ENCODE peak calls at places on chromosomes 3 and 15, in five cellular contexts. F, O, M, D and E are unnamed samples.

GRCh38 chr3:51539291-51539891 is 872 bp downstream of the RAD54L2 start:
- DNase-seq in F (no peak), O (peak; percentile 59), M (peak; percentile 33), D (no peak), E (peak; percentile 51)

GRCh38 chr15:23067416-23067815 is 28.0 kb upstream of the TUBGCP5 start:
- DNase-seq in F (no peak), O (no peak), M (no peak), D (no peak), E (no peak)

GRCh38 chr15:43748376-43748775 is 2.1 kb downstream of the PDIA3 start:
- DNase-seq in F (no peak), O (peak; percentile 15), M (no peak), D (no peak), E (no peak)

GRCh38 chr15:49610166-49610918 is 10.3 kb downstream of the FAM227B start:
- DNase-seq in F (no peak), O (peak; percentile 11), M (no peak), D (no peak), E (no peak)

GRCh38 chr3:123871946-123872345 is 12.2 kb downstream of the MYLK start:
- DNase-seq in F (no peak), O (no peak), M (no peak), D (no peak), E (no peak)

GRCh38 chr3:23254287-23254686 is 51.2 kb downstream of the UBE2E2 start:
- DNase-seq in F (no peak), O (no peak), M (no peak), D (no peak), E (no peak)

GRCh38 chr3:188051801-188052228 is 102.1 kb upstream of the LPP start:
- DNase-seq in F (no peak), O (peak; percentile 35), M (peak; percentile 38), D (no peak), E (no peak)

GRCh38 chr3:150743508-150743907 is 19.5 kb downstream of the SIAH2 start:
- DNase-seq in F (peak; percentile 79), O (no peak), M (no peak), D (no peak), E (no peak)

GRCh38 chr3:64011685-64012084 is 11.6 kb downstream of the PSMD6 start:
- DNase-seq in F (no peak), O (no peak), M (no peak), D (no peak), E (no peak)

GRCh38 chr15:62454567-62455172 is 289.6 kb upstream of the C2CD4B start:
- DNase-seq in F (no peak), O (no peak), M (no peak), D (no peak), E (no peak)

GRCh38 chr3:141243295-141243707 is 11.7 kb downstream of the PXYLP1 start:
- DNase-seq in F (no peak), O (no peak), M (no peak), D (no peak), E (no peak)

GRCh38 chr3:158120330-158120729 is 10.4 kb downstream of the RSRC1 start:
- DNase-seq in F (no peak), O (no peak), M (no peak), D (no peak), E (no peak)

GRCh38 chr3:158121295-158121694 is 11.4 kb downstream of the RSRC1 start:
- DNase-seq in F (no peak), O (no peak), M (no peak), D (no peak), E (no peak)
- TF ChIP-seq CTCF in F (no peak), O (no peak), M (no peak), D (no peak), E (no peak)

GRCh38 chr3:78991656-78992055 is 776.1 kb downstream of the ROBO1 start:
- DNase-seq in F (no peak), O (no peak), M (no peak), D (no peak), E (no peak)

GRCh38 chr3:78992400-78992799 is 775.4 kb downstream of the ROBO1 start:
- DNase-seq in F (no peak), O (no peak), M (no peak), D (no peak), E (no peak)

GRCh38 chr3:78990164-78990563 is 777.6 kb downstream of the ROBO1 start:
- DNase-seq in F (no peak), O (no peak), M (no peak), D (no peak), E (no peak)

GRCh38 chr3:78986702-78987101 is 781.1 kb downstream of the ROBO1 start:
- DNase-seq in F (no peak), O (no peak), M (no peak), D (no peak), E (no peak)

GRCh38 chr3:78988324-78988723 is 779.5 kb downstream of the ROBO1 start:
- DNase-seq in F (no peak), O (no peak), M (no peak), D (no peak), E (no peak)
- TF ChIP-seq CTCF in F (peak; percentile 37), O (peak; percentile 48), M (no peak), D (peak; percentile 45), E (peak; percentile 53)

GRCh38 chr3:10941972-10942371 is 50.6 kb upstream of the SLC6A1 start:
- DNase-seq in F (no peak), O (peak; percentile 51), M (no peak), D (no peak), E (no peak)
- TF ChIP-seq CTCF in F (peak; percentile 94), O (peak; percentile 85), M (peak; percentile 44), D (peak; percentile 62), E (peak; percentile 42)

DNA sequence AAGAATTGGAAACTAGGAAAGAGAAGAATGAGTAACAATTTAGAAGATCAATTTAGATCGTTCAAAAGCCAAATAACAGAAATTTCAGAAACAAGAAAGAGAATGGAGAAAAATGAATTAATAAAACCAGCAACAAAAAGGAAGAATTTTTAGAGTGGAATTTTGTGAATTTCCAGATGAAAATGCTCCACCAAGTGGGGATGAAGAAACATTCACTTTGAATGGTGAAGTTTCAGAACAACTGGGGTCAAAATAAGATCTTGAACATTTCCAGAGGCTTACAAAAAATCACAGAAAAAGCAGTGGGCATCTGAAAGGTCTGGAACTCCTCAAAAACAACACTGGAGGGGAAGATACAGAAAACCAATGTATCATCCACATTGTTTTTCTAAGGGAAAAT is 4.2 kb upstream of the MOBP start:
- DNase-seq in F (no peak), O (no peak), M (no peak), D (no peak), E (no peak)
- TF ChIP-seq CTCF in F (no peak), O (no peak), M (no peak), D (no peak), E (no peak)

DNA sequence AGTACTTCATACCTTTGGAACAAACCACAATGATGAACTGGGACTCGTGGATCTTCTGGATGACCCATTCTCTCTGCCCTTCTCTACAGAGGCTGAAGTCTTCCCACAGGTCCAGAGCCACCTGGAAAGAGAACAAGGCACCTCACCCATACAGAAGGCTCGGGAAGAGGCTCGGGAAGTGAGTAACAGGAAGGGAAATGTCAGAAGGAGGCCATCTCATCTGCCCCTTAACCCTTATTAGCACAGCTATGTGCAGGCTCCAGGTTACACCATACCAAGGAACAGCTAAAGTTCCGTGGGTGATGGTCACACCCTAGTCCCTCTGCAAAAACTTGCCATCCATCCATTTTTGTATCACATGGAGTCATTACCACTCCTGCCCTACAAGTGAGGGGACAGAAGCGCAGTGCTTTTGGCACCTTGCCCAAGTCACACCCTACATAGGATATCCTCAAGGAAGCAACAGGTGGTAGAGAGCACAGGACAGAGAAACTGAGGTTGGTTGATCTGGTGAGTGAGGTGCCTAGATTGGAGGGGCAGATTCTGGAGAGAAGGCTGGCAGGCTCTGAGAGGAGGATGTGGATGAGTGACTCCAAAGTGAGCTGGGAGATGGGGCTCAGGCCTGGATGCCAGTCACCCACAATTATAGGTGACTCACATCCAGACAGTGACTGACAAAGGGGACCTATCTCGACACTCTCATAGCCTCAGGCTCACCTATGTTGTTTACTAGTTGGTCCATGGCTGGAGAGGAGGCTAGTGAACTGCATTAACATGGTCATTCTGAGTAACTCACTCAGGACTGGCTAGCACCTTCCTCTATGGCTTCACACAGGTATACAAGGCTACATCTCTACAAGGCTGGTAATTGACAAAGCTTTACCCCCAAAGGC is 38.2 kb downstream of the SPATA12 start:
- DNase-seq in F (no peak), O (no peak), M (no peak), D (no peak), E (no peak)
- TF ChIP-seq CTCF in F (no peak), O (no peak), M (no peak), D (no peak), E (no peak)

GRCh38 chr15:101108791-101109190 is 143.1 kb downstream of the CHSY1 start:
- DNase-seq in F (no peak), O (no peak), M (no peak), D (no peak), E (no peak)
- TF ChIP-seq CTCF in F (no peak), O (no peak), M (no peak), D (no peak), E (no peak)